ENCODE peak calls at places on chromosome 12, in seven cellular contexts. L is MCF 10A; J is H4; A is G401; H is dermis blood vessel endothelial cell; T is HL-60; G is CD4-positive, alpha-beta T cell. D is an unnamed sample.

GRCh38 chr12:569803-570236 is 93.4 kb downstream of the NINJ2 start:
- DNase-seq in L (peak), J (peak), A (peak), H (peak), T (peak), G (peak), D (peak)

GRCh38 chr12:9329019-9329418 is 120.8 kb upstream of the PZP start:
- DNase-seq in L (no peak), J (no peak), A (no peak), H (no peak), T (no peak), G (no peak), D (no peak)

GRCh38 chr12:132593938-132594358 is 16.4 kb downstream of the LRCOL1 start:
- DNase-seq in L (peak), J (peak), A (peak), H (peak), T (peak), G (no peak), D (peak)

GRCh38 chr12:110073049-110073831 is 24.9 kb upstream of the C12orf76 start:
- DNase-seq in L (no peak), J (no peak), A (peak), H (peak), T (no peak), G (peak), D (peak)

GRCh38 chr12:51777973-51778372 is 70.5 kb downstream of the FIGNL2 start:
- DNase-seq in L (no peak), J (no peak), A (no peak), H (no peak), T (no peak), G (no peak), D (no peak)

GRCh38 chr12:131264625-131265024 is 310.9 kb downstream of the ADGRD1 start:
- DNase-seq in L (peak), J (peak), A (peak), H (no peak), T (no peak), G (no peak), D (no peak)

GRCh38 chr12:123237646-123238329 is 4.6 kb downstream of the MTRFR start:
- DNase-seq in L (peak), J (peak), A (peak), H (peak), T (peak), G (peak), D (peak)

GRCh38 chr12:20132818-20133217 is 235.5 kb upstream of the PDE3A start:
- DNase-seq in L (no peak), J (no peak), A (no peak), H (no peak), T (no peak), G (no peak), D (peak)

GRCh38 chr12:62827042-62827441 is 107.9 kb downstream of the PPM1H start:
- DNase-seq in L (no peak), J (no peak), A (no peak), H (no peak), T (no peak), G (no peak), D (no peak)

GRCh38 chr12:17950898-17951297 is 139.1 kb downstream of the RERGL start:
- DNase-seq in L (no peak), J (no peak), A (no peak), H (peak), T (no peak), G (no peak), D (no peak)

GRCh38 chr12:75805905-75806304 is 225.7 kb downstream of the PHLDA1 start:
- DNase-seq in L (no peak), J (no peak), A (no peak), H (no peak), T (no peak), G (no peak), D (no peak)

GRCh38 chr12:91513354-91513753 is 330.7 kb upstream of the DCN start:
- DNase-seq in L (peak), J (no peak), A (no peak), H (no peak), T (no peak), G (no peak), D (no peak)

GRCh38 chr12:110246690-110247339 is 34.2 kb upstream of the ATP2A2 start:
- DNase-seq in L (no peak), J (no peak), A (no peak), H (no peak), T (no peak), G (no peak), D (no peak)

GRCh38 chr12:6273931-6274687 is 36.4 kb upstream of the PLEKHG6 start:
- DNase-seq in L (no peak), J (peak), A (no peak), H (peak), T (no peak), G (no peak), D (no peak)

GRCh38 chr12:1108276-1108675 is 117.3 kb downstream of the ERC1 start:
- DNase-seq in L (no peak), J (no peak), A (no peak), H (no peak), T (no peak), G (no peak), D (no peak)